ENCODE peak calls at places on chromosomes 12 and 14, in eight cellular contexts. G, H, B, D, Q, J, L and Y are unnamed samples.

GRCh38 chr12:57096748-57097553 is 8.0 kb downstream of the NAB2 start:
- DNase-seq in G (no peak), H (no peak), B (no peak), D (no peak), Q (no peak), J (no peak), L (no peak), Y (no peak)

GRCh38 chr14:74909911-74910310 is 13.1 kb downstream of the RPS6KL1 start:
- DNase-seq in G (no peak), H (no peak), B (no peak), D (no peak), Q (no peak), J (no peak), L (no peak), Y (no peak)

GRCh38 chr14:104432611-104433231 is 146.8 kb upstream of the C14orf180 start:
- DNase-seq in G (no peak), H (no peak), B (no peak), D (no peak), Q (no peak), J (no peak), L (peak; percentile 18), Y (no peak)

GRCh38 chr14:100864960-100865681 is 38.4 kb downstream of the RTL1 start:
- DNase-seq in G (no peak), H (peak; percentile 42), B (no peak), D (no peak), Q (no peak), J (no peak), L (no peak), Y (peak; percentile 28)

GRCh38 chr14:51547260-51547659 is 104.5 kb upstream of the FRMD6 start:
- DNase-seq in G (peak; percentile 100), H (peak; percentile 99), B (peak; percentile 100), D (no peak), Q (peak; percentile 100), J (no peak), L (no peak), Y (no peak)

GRCh38 chr12:9669534-9669933 is at the start of gene CLEC2D:
- DNase-seq in G (no peak), H (no peak), B (no peak), D (no peak), Q (no peak), J (no peak), L (peak; percentile 57), Y (no peak)

GRCh38 chr14:102901633-102902032 is 20.8 kb upstream of the AMN start:
- DNase-seq in G (no peak), H (no peak), B (no peak), D (no peak), Q (no peak), J (no peak), L (peak; percentile 93), Y (no peak)

GRCh38 chr12:55659486-55660385 is 23.0 kb downstream of the OR10P1 start:
- DNase-seq in G (peak; percentile 85), H (peak; percentile 56), B (peak; percentile 28), D (peak; percentile 21), Q (peak; percentile 36), J (peak; percentile 42), L (no peak), Y (no peak)

GRCh38 chr12:57093412-57094193 is 4.7 kb downstream of the NAB2 start:
- DNase-seq in G (peak; percentile 82), H (peak; percentile 33), B (peak; percentile 85), D (peak; percentile 72), Q (peak; percentile 90), J (peak; percentile 75), L (peak; percentile 92), Y (no peak)

GRCh38 chr14:67722293-67722692 is 20.6 kb downstream of the RDH12 start:
- DNase-seq in G (peak; percentile 33), H (no peak), B (peak; percentile 50), D (no peak), Q (peak; percentile 72), J (peak; percentile 57), L (no peak), Y (no peak)

GRCh38 chr14:69675246-69675583 is 63.8 kb downstream of the SUSD6 start:
- DNase-seq in G (no peak), H (no peak), B (no peak), D (no peak), Q (no peak), J (no peak), L (no peak), Y (no peak)

GRCh38 chr14:59328410-59328809 is 136.8 kb downstream of the GPR135 start:
- DNase-seq in G (no peak), H (peak; percentile 77), B (no peak), D (no peak), Q (no peak), J (no peak), L (no peak), Y (no peak)

GRCh38 chr12:99302874-99303273 is 344.7 kb upstream of the GARIN6 start:
- DNase-seq in G (no peak), H (no peak), B (no peak), D (no peak), Q (no peak), J (no peak), L (no peak), Y (no peak)

GRCh38 chr14:87066221-87066817 is 926.7 kb downstream of the GALC start:
- DNase-seq in G (no peak), H (peak; percentile 3), B (peak; percentile 17), D (no peak), Q (peak; percentile 1), J (peak; percentile 10), L (no peak), Y (no peak)

GRCh38 chr12:75505706-75506312 is 5.6 kb downstream of the KRR1 start:
- DNase-seq in G (peak; percentile 66), H (peak; percentile 64), B (peak; percentile 79), D (no peak), Q (peak; percentile 70), J (no peak), L (no peak), Y (no peak)

GRCh38 chr12:49789992-49790391 is 38.2 kb downstream of the NCKAP5L start:
- DNase-seq in G (no peak), H (no peak), B (no peak), D (peak; percentile 46), Q (no peak), J (no peak), L (no peak), Y (no peak)
- TF ChIP-seq CTCF in G (no peak), H (no peak), B (no peak), D (peak; percentile 65), Q (peak; percentile 27), J (peak; percentile 5), L (no peak), Y (peak; percentile 19)

GRCh38 chr12:107133462-107133861 is 40.1 kb upstream of the CRY1 start:
- DNase-seq in G (no peak), H (peak; percentile 28), B (no peak), D (no peak), Q (no peak), J (no peak), L (no peak), Y (no peak)

GRCh38 chr12:107130830-107131760 is 37.7 kb upstream of the CRY1 start:
- DNase-seq in G (no peak), H (no peak), B (no peak), D (no peak), Q (no peak), J (peak; percentile 59), L (no peak), Y (no peak)

GRCh38 chr12:107131832-107132616 is 38.7 kb upstream of the CRY1 start:
- DNase-seq in G (peak; percentile 73), H (peak; percentile 91), B (peak; percentile 70), D (peak; percentile 46), Q (peak; percentile 79), J (peak; percentile 34), L (peak; percentile 51), Y (no peak)

GRCh38 chr12:107135177-107135576 is 41.8 kb upstream of the CRY1 start:
- DNase-seq in G (no peak), H (no peak), B (no peak), D (no peak), Q (no peak), J (no peak), L (no peak), Y (no peak)

GRCh38 chr12:107134558-107134957 is 41.2 kb upstream of the CRY1 start:
- DNase-seq in G (peak; percentile 13), H (peak; percentile 54), B (no peak), D (peak; percentile 22), Q (no peak), J (peak; percentile 57), L (no peak), Y (no peak)
- TF ChIP-seq CTCF in G (peak; percentile 22), H (peak; percentile 76), B (no peak), D (peak; percentile 75), Q (peak; percentile 29), J (peak; percentile 68), L (peak; percentile 6), Y (peak; percentile 48)

DNA sequence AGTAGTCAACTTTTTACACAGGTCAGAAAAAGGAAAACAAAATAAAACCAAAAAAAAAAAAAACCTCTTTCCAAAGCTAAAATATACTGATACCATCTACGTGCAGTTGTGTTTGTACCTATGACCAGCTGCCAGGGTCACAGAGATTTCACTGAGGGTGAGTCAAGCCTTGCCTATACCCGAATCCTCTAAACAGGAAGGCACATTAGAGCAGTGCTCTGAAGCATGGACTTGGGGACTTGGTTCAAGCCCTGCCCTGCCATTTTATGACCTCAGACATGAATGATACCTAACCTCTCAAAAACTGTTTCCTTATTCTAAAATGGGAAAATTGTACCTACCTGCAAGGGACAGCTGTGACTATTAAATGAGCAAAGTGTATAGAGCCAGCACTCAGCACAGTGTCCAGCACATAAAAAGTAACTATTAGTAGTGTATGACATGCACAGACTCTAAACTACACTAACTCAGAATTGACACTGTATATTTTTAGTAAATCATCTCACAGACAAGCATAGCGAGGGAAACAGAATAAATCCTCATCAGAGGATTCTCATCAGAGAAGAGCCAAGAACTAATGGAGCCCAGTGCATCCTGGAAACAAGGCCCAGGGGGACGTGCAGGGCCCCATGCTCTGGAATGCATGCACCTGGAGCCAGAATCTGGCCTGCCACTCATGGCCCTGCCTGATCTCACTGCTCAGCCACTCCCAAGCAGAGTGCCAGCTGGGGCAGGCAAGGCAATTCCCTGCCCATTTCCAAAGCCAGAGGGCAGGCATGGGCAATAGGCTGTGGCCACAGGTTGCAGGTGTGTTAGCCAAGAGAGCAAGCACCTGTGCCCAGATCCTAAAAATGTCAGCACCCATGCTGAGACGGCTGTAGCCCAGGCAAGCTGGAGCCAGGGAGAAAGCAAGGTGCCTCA is 57.0 kb downstream of the NT5DC3 start:
- DNase-seq in G (no peak), H (peak; percentile 23), B (no peak), D (no peak), Q (no peak), J (no peak), L (no peak), Y (no peak)
- TF ChIP-seq CTCF in G (no peak), H (peak; percentile 33), B (no peak), D (no peak), Q (no peak), J (no peak), L (no peak), Y (peak; percentile 12)

GRCh38 chr14:36647827-36648753 is 13.6 kb upstream of the PAX9 start:
- DNase-seq in G (peak; percentile 56), H (peak; percentile 73), B (peak; percentile 39), D (peak; percentile 56), Q (peak; percentile 51), J (no peak), L (peak; percentile 10), Y (no peak)

GRCh38 chr14:36647417-36647826 is 14.2 kb upstream of the PAX9 start:
- DNase-seq in G (no peak), H (no peak), B (no peak), D (no peak), Q (no peak), J (no peak), L (no peak), Y (no peak)

GRCh38 chr14:36649872-36650650 is 11.6 kb upstream of the PAX9 start:
- DNase-seq in G (no peak), H (no peak), B (no peak), D (no peak), Q (no peak), J (no peak), L (no peak), Y (no peak)

GRCh38 chr14:36652542-36653201 is 9.0 kb upstream of the PAX9 start:
- DNase-seq in G (no peak), H (peak; percentile 71), B (no peak), D (no peak), Q (no peak), J (no peak), L (no peak), Y (no peak)

GRCh38 chr14:36646664-36647416 is 14.8 kb upstream of the PAX9 start:
- DNase-seq in G (no peak), H (no peak), B (no peak), D (peak; percentile 44), Q (no peak), J (no peak), L (peak; percentile 10), Y (no peak)
- TF ChIP-seq CTCF in G (no peak), H (no peak), B (no peak), D (peak; percentile 27), Q (peak; percentile 16), J (no peak), L (no peak), Y (no peak)